ENCODE peak calls at places on chromosomes 1 and 21, in nine cellular contexts. V is K562, D is body of pancreas, P is heart left ventricle, U is PC-3, M is breast epithelium, N is esophagus squamous epithelium, R is AG09309, W is endothelial cell. S is an unnamed sample.

GRCh38 chr1:17460265-17460664 is 20.8 kb upstream of the RCC2 start:
- DNase-seq in V (peak), D (no peak), P (no peak), U (peak), M (peak), N (no peak), R (no peak), W (no peak), S (no peak)

GRCh38 chr1:107510347-107510746 is 369.5 kb downstream of the NTNG1 start:
- DNase-seq in V (no peak), D (no peak), P (no peak), U (no peak), M (no peak), N (no peak), R (no peak), W (no peak), S (no peak)

GRCh38 chr1:5597991-5598823 is 394.0 kb downstream of the NPHP4 start:
- DNase-seq in V (no peak), D (peak), P (no peak), U (no peak), M (peak), N (no peak), R (no peak), W (no peak), S (no peak)

GRCh38 chr1:54810144-54810942 is 9.2 kb upstream of the TTC22 start:
- DNase-seq in V (peak), D (peak), P (peak), U (peak), M (peak), N (no peak), R (no peak), W (peak), S (peak)

GRCh38 chr1:44524180-44524579 is 119.1 kb downstream of the RNF220 start:
- DNase-seq in V (no peak), D (no peak), P (no peak), U (no peak), M (no peak), N (no peak), R (no peak), W (peak), S (no peak)

GRCh38 chr1:206826409-206826808 is 39.0 kb upstream of the IL20 start:
- DNase-seq in V (no peak), D (no peak), P (no peak), U (no peak), M (no peak), N (no peak), R (no peak), W (no peak), S (no peak)

GRCh38 chr1:111909010-111909409 is 80.5 kb downstream of the KCND3 start:
- DNase-seq in V (no peak), D (no peak), P (no peak), U (no peak), M (no peak), N (no peak), R (no peak), W (no peak), S (no peak)

GRCh38 chr21:16011719-16012118 is 281.9 kb downstream of the USP25 start:
- DNase-seq in V (no peak), D (no peak), P (no peak), U (no peak), M (no peak), N (no peak), R (no peak), W (no peak), S (no peak)

GRCh38 chr1:84847253-84848247 is 45.5 kb downstream of the LPAR3 start:
- DNase-seq in V (no peak), D (peak), P (peak), U (peak), M (peak), N (no peak), R (peak), W (no peak), S (no peak)

GRCh38 chr1:185316163-185317033 is 645 bp downstream of the IVNS1ABP start:
- DNase-seq in V (peak), D (peak), P (peak), U (peak), M (peak), N (peak), R (peak), W (peak), S (peak)

GRCh38 chr1:232282541-232282940 is 347.4 kb downstream of the SIPA1L2 start:
- DNase-seq in V (no peak), D (no peak), P (no peak), U (peak), M (no peak), N (no peak), R (no peak), W (no peak), S (no peak)

GRCh38 chr1:33893147-33893830 is 29.4 kb downstream of the HMGB4 start:
- DNase-seq in V (no peak), D (no peak), P (no peak), U (no peak), M (no peak), N (no peak), R (peak), W (no peak), S (no peak)

GRCh38 chr1:48869116-48869893 is 92.6 kb upstream of the BEND5 start:
- DNase-seq in V (no peak), D (no peak), P (peak), U (peak), M (peak), N (no peak), R (peak), W (no peak), S (no peak)

GRCh38 chr21:43859747-43860214 is 5.2 kb upstream of the AGPAT3 start:
- DNase-seq in V (no peak), D (no peak), P (no peak), U (no peak), M (no peak), N (no peak), R (no peak), W (no peak), S (no peak)

GRCh38 chr1:170664828-170665617 is 1.1 kb downstream of the PRRX1 start:
- DNase-seq in V (no peak), D (peak), P (peak), U (no peak), M (no peak), N (no peak), R (no peak), W (peak), S (no peak)

GRCh38 chr1:200288226-200288625 is 121.6 kb downstream of the ZNF281 start:
- DNase-seq in V (no peak), D (no peak), P (no peak), U (no peak), M (no peak), N (no peak), R (no peak), W (no peak), S (no peak)

GRCh38 chr1:154759196-154759595 is 110.9 kb downstream of the KCNN3 start:
- DNase-seq in V (no peak), D (no peak), P (no peak), U (no peak), M (no peak), N (no peak), R (no peak), W (no peak), S (no peak)

GRCh38 chr1:86194491-86195034 is 38.0 kb upstream of the COL24A1 start:
- DNase-seq in V (no peak), D (no peak), P (no peak), U (no peak), M (no peak), N (no peak), R (no peak), W (no peak), S (no peak)

GRCh38 chr1:220123889-220124288 is 30.0 kb downstream of the IARS2 start:
- DNase-seq in V (peak), D (no peak), P (no peak), U (peak), M (no peak), N (no peak), R (no peak), W (no peak), S (no peak)

GRCh38 chr1:3727825-3728776 is 24.1 kb upstream of the CCDC27 start:
- DNase-seq in V (no peak), D (no peak), P (no peak), U (no peak), M (no peak), N (no peak), R (no peak), W (no peak), S (no peak)

GRCh38 chr1:3729594-3730555 is 22.4 kb upstream of the CCDC27 start:
- DNase-seq in V (no peak), D (no peak), P (no peak), U (no peak), M (no peak), N (no peak), R (no peak), W (no peak), S (no peak)

GRCh38 chr1:3730556-3731247 is 21.5 kb upstream of the CCDC27 start:
- DNase-seq in V (no peak), D (no peak), P (no peak), U (no peak), M (no peak), N (no peak), R (no peak), W (no peak), S (no peak)

GRCh38 chr1:3725366-3725765 is 26.9 kb upstream of the CCDC27 start:
- DNase-seq in V (no peak), D (no peak), P (no peak), U (no peak), M (no peak), N (no peak), R (no peak), W (no peak), S (no peak)

DNA sequence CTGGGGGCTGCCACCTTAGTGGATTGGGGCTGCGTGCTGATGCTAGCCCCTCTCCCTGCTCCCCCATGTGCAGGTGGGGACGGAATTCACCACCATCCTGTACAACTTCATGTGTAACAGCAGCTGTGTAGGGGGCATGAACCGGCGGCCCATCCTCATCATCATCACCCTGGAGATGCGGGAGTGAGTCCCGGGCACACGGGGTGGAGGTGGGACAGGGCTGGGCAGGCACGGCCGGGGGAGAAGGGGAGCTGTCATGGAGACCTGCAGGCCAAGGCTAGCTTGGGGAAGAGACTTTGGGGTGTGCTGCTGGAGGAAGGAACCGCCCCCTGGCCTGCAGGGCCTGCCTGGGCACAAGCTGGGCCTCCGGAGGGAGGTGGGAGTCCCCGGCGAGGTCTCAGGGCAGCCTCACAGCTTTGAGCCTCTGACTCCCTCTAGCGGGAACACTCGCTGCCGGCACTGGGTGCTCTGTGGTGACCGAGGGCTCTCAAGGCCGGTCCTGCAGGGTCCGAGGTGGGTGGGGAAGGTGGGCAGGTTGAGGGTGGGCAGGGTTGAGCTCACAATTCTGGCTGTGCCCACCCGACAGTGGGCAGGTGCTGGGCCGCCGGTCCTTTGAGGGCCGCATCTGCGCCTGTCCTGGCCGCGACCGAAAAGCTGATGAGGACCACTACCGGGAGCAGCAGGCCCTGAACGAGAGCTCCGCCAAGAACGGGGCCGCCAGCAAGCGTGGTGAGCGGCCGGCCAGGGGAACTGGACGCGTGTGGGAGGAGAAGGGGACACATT is 25.0 kb upstream of the CCDC27 start:
- DNase-seq in V (peak), D (no peak), P (no peak), U (peak), M (no peak), N (no peak), R (no peak), W (peak), S (no peak)
- TF ChIP-seq CTCF in V (peak), D (no peak), P (peak), U (peak), M (no peak), N (peak), R (peak), W (peak), S (no peak)

GRCh38 chr1:117967472-117967871 is 37.9 kb downstream of the WDR3 start:
- DNase-seq in V (no peak), D (no peak), P (no peak), U (peak), M (no peak), N (no peak), R (peak), W (no peak), S (no peak)
- TF ChIP-seq CTCF in V (peak), D (no peak), P (no peak), U (peak), M (no peak), N (peak), R (peak), W (peak), S (no peak)

GRCh38 chr1:161367684-161368398 is at the start of gene CFAP126:
- DNase-seq in V (peak), D (peak), P (peak), U (peak), M (peak), N (no peak), R (peak), W (peak), S (no peak)
- TF ChIP-seq CTCF in V (peak), D (peak), P (peak), U (peak), M (peak), N (peak), R (peak), W (no peak), S (no peak)

GRCh38 chr1:235864965-235865525 is 1.7 kb downstream of the LYST start:
- DNase-seq in V (no peak), D (no peak), P (no peak), U (no peak), M (no peak), N (no peak), R (no peak), W (no peak), S (no peak)

GRCh38 chr1:235865565-235866206 is 1.0 kb downstream of the LYST start:
- DNase-seq in V (no peak), D (no peak), P (no peak), U (no peak), M (no peak), N (no peak), R (no peak), W (no peak), S (no peak)

GRCh38 chr1:235867903-235868469 is 1.3 kb upstream of the LYST start:
- DNase-seq in V (no peak), D (no peak), P (no peak), U (no peak), M (no peak), N (no peak), R (no peak), W (no peak), S (no peak)

GRCh38 chr1:235866913-235867850 is 476 bp upstream of the LYST start:
- DNase-seq in V (peak), D (peak), P (peak), U (peak), M (peak), N (peak), R (peak), W (peak), S (peak)

GRCh38 chr1:235866207-235866912 is at the start of gene LYST:
- DNase-seq in V (peak), D (peak), P (peak), U (peak), M (peak), N (no peak), R (no peak), W (peak), S (no peak)
- TF ChIP-seq CTCF in V (peak), D (peak), P (no peak), U (peak), M (peak), N (peak), R (peak), W (no peak), S (no peak)

DNA sequence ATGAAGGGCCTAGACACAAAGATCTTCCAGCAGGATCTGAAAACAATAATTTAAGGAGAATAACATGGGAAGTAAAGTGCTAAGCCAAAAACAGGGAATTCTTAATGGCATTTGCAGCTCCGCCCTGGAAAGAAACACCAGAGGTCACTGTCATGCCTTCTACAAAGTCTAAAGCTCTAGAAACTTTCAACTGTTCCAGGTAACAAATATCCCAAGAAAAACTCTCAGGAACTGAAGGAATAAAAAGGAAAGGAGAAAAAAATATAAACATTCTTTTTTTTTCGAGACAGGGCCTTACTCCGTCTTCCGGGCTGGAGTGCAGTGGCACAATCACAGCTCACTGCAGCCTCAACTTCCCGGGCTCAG is 13.2 kb downstream of the ZC3H12A start:
- DNase-seq in V (no peak), D (no peak), P (no peak), U (no peak), M (no peak), N (no peak), R (no peak), W (no peak), S (no peak)
- TF ChIP-seq CTCF in V (no peak), D (no peak), P (no peak), U (peak), M (no peak), N (no peak), R (no peak), W (no peak), S (no peak)

S was measured in omental fat pad.